ENCODE peak calls at places on chromosomes 13 and 19, in nine cellular contexts. O is activated CD4-positive, CD25-positive, alpha-beta regulatory T cell treated with anti-CD3 and anti-CD28 coated beads, Interleukin-2, amount 50 U/mL, for 24 hours; E is activated naive CD8-positive, alpha-beta T cell treated with anti-CD3 and anti-CD28 coated beads, Interleukin-2, amount 10 ng/mL, durations not matched to agents 7 days and 5 days; B is left cardiac atrium; W is left lung; U is effector memory CD8-positive, alpha-beta T cell; K is mucosa of descending colon; Z is aorta; G is natural killer cell. I is an unnamed sample.
A peak's percentile ranks its signal among the peaks of the same experiment; 100 is the strongest.

GRCh38 chr13:77325371-77325941 is 1.4 kb downstream of the MYCBP2 start:
- ATAC-seq in O (no peak), E (no peak), B (no peak), W (no peak), U (no peak), K (no peak), Z (no peak), G (no peak), I (no peak)

GRCh38 chr19:33416307-33417215 is 43.1 kb downstream of the CEBPG start:
- ATAC-seq in O (peak; percentile 80), E (peak; percentile 77), B (peak; percentile 35), W (peak; percentile 85), U (peak; percentile 85), K (peak; percentile 66), Z (no peak), G (peak; percentile 63), I (peak; percentile 82)

GRCh38 chr13:110887242-110887954 is 27.5 kb downstream of the ANKRD10 start:
- ATAC-seq in O (peak; percentile 49), E (no peak), B (peak; percentile 24), W (peak; percentile 18), U (no peak), K (peak; percentile 41), Z (no peak), G (no peak), I (no peak)

GRCh38 chr19:52646571-52647222 is 8.5 kb upstream of the ZNF83 start:
- ATAC-seq in O (no peak), E (no peak), B (no peak), W (no peak), U (no peak), K (no peak), Z (no peak), G (no peak), I (no peak)

GRCh38 chr19:41624515-41624914 is 2.4 kb downstream of the CEACAM4 start:
- ATAC-seq in O (no peak), E (no peak), B (no peak), W (no peak), U (no peak), K (no peak), Z (no peak), G (no peak), I (no peak)

GRCh38 chr19:50922316-50922853 is 11.2 kb upstream of the KLK4 start:
- ATAC-seq in O (peak; percentile 94), E (peak; percentile 100), B (peak; percentile 79), W (peak; percentile 100), U (peak; percentile 78), K (peak; percentile 100), Z (peak; percentile 72), G (peak; percentile 88), I (peak; percentile 99)

GRCh38 chr13:26475176-26476110 is 82.0 kb upstream of the WASF3 start:
- ATAC-seq in O (no peak), E (no peak), B (peak; percentile 3), W (peak; percentile 65), U (no peak), K (no peak), Z (no peak), G (no peak), I (no peak)

GRCh38 chr13:112793545-112794445 is 104.0 kb downstream of the ATP11A start:
- ATAC-seq in O (no peak), E (no peak), B (peak; percentile 41), W (no peak), U (no peak), K (no peak), Z (no peak), G (no peak), I (no peak)

GRCh38 chr13:73975767-73976166 is 158.4 kb downstream of the KLF12 start:
- ATAC-seq in O (no peak), E (no peak), B (no peak), W (no peak), U (no peak), K (no peak), Z (no peak), G (no peak), I (no peak)

GRCh38 chr13:22837980-22838615 is 342.7 kb upstream of the SGCG start:
- ATAC-seq in O (no peak), E (no peak), B (peak; percentile 47), W (peak; percentile 68), U (no peak), K (no peak), Z (peak; percentile 64), G (no peak), I (no peak)

I was measured in activated T-helper 17 cell treated with anti-CD3 and anti-CD28 coated beads, Interleukin-2, amount 50 U/mL, for 72 hours.